ENCODE peak calls at places on chromosome 4, in five cellular contexts. E is CD8-positive, alpha-beta T cell; R is lower lobe of right lung; H is adrenal gland; L is neuronal stem cell. G is an unnamed sample. For H3K4me1 and H3K9me3, the result is how much of the 10 kb centered on the place peaks cover.

GRCh38 chr4:154189346-154189745 is 302.3 kb downstream of the DCHS2 start:
- DNase-seq in E (no peak), R (no peak), H (no peak), L (no peak), G (no peak)

GRCh38 chr4:153634737-153635353 is 49.2 kb upstream of the TLR2 start:
- DNase-seq in E (no peak), R (no peak), H (no peak), L (no peak), G (no peak)

GRCh38 chr4:128715616-128716015 is 93.9 kb upstream of the JADE1 start:
- DNase-seq in E (no peak), R (no peak), H (no peak), L (no peak), G (no peak)

GRCh38 chr4:148441624-148441985 is 609 bp downstream of the NR3C2 start:
- DNase-seq in E (no peak), R (no peak), H (peak), L (peak), G (no peak)

GRCh38 chr4:4759883-4760282 is 99.6 kb upstream of the MSX1 start:
- DNase-seq in E (no peak), R (no peak), H (no peak), L (no peak), G (no peak)

GRCh38 chr4:156598138-156598681 is 373.4 kb downstream of the PDGFC start:
- DNase-seq in E (no peak), R (peak), H (peak), L (no peak), G (peak)

GRCh38 chr4:10006604-10007435 is 14.5 kb downstream of the SLC2A9 start:
- DNase-seq in E (no peak), R (peak), H (peak), L (no peak), G (no peak)

GRCh38 chr4:178553201-178553600 is 1111.0 kb upstream of the AGA start:
- DNase-seq in E (no peak), R (no peak), H (no peak), L (no peak), G (no peak)

GRCh38 chr4:136713140-136713539 is 819.2 kb downstream of the PCDH18 start:
- DNase-seq in E (no peak), R (no peak), H (no peak), L (no peak), G (no peak)

GRCh38 chr4:139718358-139718757 is 52.7 kb downstream of the MGST2 start:
- DNase-seq in E (no peak), R (no peak), H (no peak), L (no peak), G (no peak)

GRCh38 chr4:82099863-82100579 is 273.8 kb downstream of the HNRNPD start:
- DNase-seq in E (no peak), R (no peak), H (no peak), L (no peak), G (no peak)

GRCh38 chr4:137946423-137946822 is 295.7 kb downstream of the SLC7A11 start:
- DNase-seq in E (no peak), R (no peak), H (no peak), L (no peak), G (no peak)

GRCh38 chr4:119030536-119030890 is 105.1 kb upstream of the MYOZ2 start:
- DNase-seq in E (no peak), R (no peak), H (no peak), L (no peak), G (no peak)
- H3K4me1 ChIP-seq in E (under half), R (under half), H (under half), L (under half), G (under half)

GRCh38 chr4:88352062-88352461 is 26.6 kb upstream of the HERC6 start:
- DNase-seq in E (no peak), R (no peak), H (no peak), L (no peak), G (no peak)

GRCh38 chr4:88353324-88353723 is 25.3 kb upstream of the HERC6 start:
- DNase-seq in E (no peak), R (no peak), H (no peak), L (no peak), G (no peak)

GRCh38 chr4:88356771-88357170 is 21.9 kb upstream of the HERC6 start:
- DNase-seq in E (no peak), R (no peak), H (no peak), L (no peak), G (no peak)

GRCh38 chr4:88350786-88351185 is 27.9 kb upstream of the HERC6 start:
- DNase-seq in E (no peak), R (no peak), H (no peak), L (no peak), G (no peak)
- H3K9me3 ChIP-seq in E (under half), R (under half), H (under half), L (under half), G (under half)

DNA sequence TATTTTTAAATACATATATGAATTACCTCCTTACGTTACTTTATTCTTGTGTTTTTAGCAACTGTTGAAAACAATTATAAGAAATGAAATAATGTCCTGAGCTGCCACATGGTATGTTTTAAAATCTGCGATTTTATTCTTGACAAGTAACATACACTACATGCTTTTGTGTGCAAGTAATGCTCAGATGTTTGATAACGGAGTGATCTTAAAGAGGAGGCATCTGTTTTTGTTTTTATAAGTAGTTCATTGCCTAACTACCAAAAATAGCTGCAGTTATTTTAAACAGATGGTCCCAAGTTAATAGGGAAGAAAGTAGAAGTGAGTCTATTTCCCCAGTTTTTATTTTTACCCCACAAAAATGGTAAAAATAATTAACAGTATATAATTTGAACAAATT is 55.2 kb downstream of the GAB1 start:
- DNase-seq in E (no peak), R (no peak), H (no peak), L (no peak), G (no peak)
- H3K4me1 ChIP-seq in E (under half), R (half or more), H (under half), L (under half), G (under half)

GRCh38 chr4:179569549-179569948 is 2127.3 kb upstream of the AGA start:
- DNase-seq in E (no peak), R (no peak), H (no peak), L (no peak), G (no peak)
- H3K9me3 ChIP-seq in E (under half), R (under half), H (under half), L (under half), G (under half)

G was measured in right cardiac atrium.